ENCODE peak calls at places on chromosomes 13 and 19, in four cellular contexts. H, I, D and Q are unnamed samples.

GRCh38 chr13:104487006-104487405 is 1420.8 kb upstream of the SLC10A2 start:
- DNase-seq in H (no peak), I (no peak), D (no peak), Q (no peak)

GRCh38 chr13:50576156-50576555 is 267.3 kb downstream of the DLEU7 start:
- DNase-seq in H (no peak), I (no peak), D (no peak), Q (peak)

GRCh38 chr13:110696776-110697175 is 9.1 kb downstream of the CARS2 start:
- DNase-seq in H (peak), I (no peak), D (no peak), Q (no peak)

GRCh38 chr19:628168-628567 is 5.2 kb downstream of the POLRMT start:
- DNase-seq in H (no peak), I (no peak), D (no peak), Q (no peak)

GRCh38 chr13:102392810-102393209 is 9.0 kb downstream of the FGF14 start:
- DNase-seq in H (no peak), I (no peak), D (peak), Q (no peak)

GRCh38 chr19:39297931-39298634 is 1.9 kb downstream of the IFNL1 start:
- DNase-seq in H (peak), I (peak), D (no peak), Q (peak)

GRCh38 chr13:100378533-100378932 is 210.1 kb downstream of the GGACT start:
- DNase-seq in H (no peak), I (no peak), D (no peak), Q (no peak)

GRCh38 chr19:39941615-39942507 is 7.4 kb upstream of the FCGBP start:
- DNase-seq in H (no peak), I (no peak), D (peak), Q (no peak)

GRCh38 chr13:94968040-94968756 is 255.9 kb upstream of the SOX21 start:
- DNase-seq in H (no peak), I (no peak), D (peak), Q (no peak)

GRCh38 chr13:21259571-21260455 is 83.4 kb downstream of the MRPL57 start:
- DNase-seq in H (no peak), I (no peak), D (no peak), Q (no peak)

GRCh38 chr13:43156916-43157315 is 133.5 kb downstream of the DNAJC15 start:
- DNase-seq in H (peak), I (no peak), D (no peak), Q (no peak)

GRCh38 chr19:39052243-39052746 is 19.9 kb upstream of the FBXO27 start:
- DNase-seq in H (peak), I (peak), D (peak), Q (peak)